ENCODE peak calls at places on chromosomes 16 and 17, in five cellular contexts. H is anterior cingulate cortex; A is stimulated activated CD4-positive, alpha-beta T cell treated with anti-CD3 and anti-CD28 coated beads, Interleukin-1b, Interleukin-23, amount 100 ng/mL, for 1 hour; E is hepatocyte; I is cerebellum. L is an unnamed sample.
A peak's percentile ranks its signal among the peaks of the same experiment; 100 is the strongest.

GRCh38 chr17:76115138-76115754 is 11.7 kb upstream of the EXOC7 start:
- DNase-seq in H (no peak), A (no peak), E (no peak), I (no peak), L (no peak)

GRCh38 chr16:66604376-66605176 is at the start of gene CMTM3:
- DNase-seq in H (peak; percentile 52), A (peak; percentile 46), E (peak; percentile 87), I (no peak), L (peak; percentile 42)

GRCh38 chr17:57284984-57285646 is 28.8 kb downstream of the MSI2 start:
- DNase-seq in H (no peak), A (no peak), E (no peak), I (no peak), L (no peak)

GRCh38 chr16:10982430-10983174 is 38.2 kb downstream of the CLEC16A start:
- DNase-seq in H (no peak), A (no peak), E (no peak), I (no peak), L (no peak)

GRCh38 chr17:73833779-73834613 is 189.8 kb upstream of the SDK2 start:
- DNase-seq in H (no peak), A (no peak), E (no peak), I (peak; percentile 35), L (no peak)

GRCh38 chr16:58456193-58456592 is 43.8 kb upstream of the NDRG4 start:
- DNase-seq in H (no peak), A (no peak), E (no peak), I (no peak), L (no peak)

GRCh38 chr17:45218895-45219661 is 2.6 kb upstream of the FMNL1 start:
- DNase-seq in H (peak; percentile 56), A (peak; percentile 67), E (peak; percentile 86), I (peak; percentile 89), L (peak; percentile 43)

GRCh38 chr16:261031-261691 is 14.6 kb downstream of the RGS11 start:
- DNase-seq in H (no peak), A (no peak), E (no peak), I (peak; percentile 75), L (no peak)

GRCh38 chr17:51585514-51586104 is 325.3 kb downstream of the UTP18 start:
- DNase-seq in H (no peak), A (no peak), E (peak; percentile 41), I (peak; percentile 62), L (no peak)

GRCh38 chr17:81890447-81891302 is 711 bp downstream of the ALYREF start:
- DNase-seq in H (no peak), A (no peak), E (peak; percentile 50), I (no peak), L (no peak)

GRCh38 chr17:68198931-68199836 is 48.7 kb upstream of the AMZ2 start:
- DNase-seq in H (no peak), A (no peak), E (peak; percentile 29), I (no peak), L (no peak)

GRCh38 chr16:85422374-85423185 is 190.5 kb upstream of the GSE1 start:
- DNase-seq in H (no peak), A (no peak), E (peak; percentile 93), I (no peak), L (no peak)

GRCh38 chr16:77961811-77962210 is 60.5 kb upstream of the CLEC3A start:
- DNase-seq in H (no peak), A (no peak), E (no peak), I (no peak), L (no peak)

GRCh38 chr17:72445055-72445991 is 324.5 kb downstream of the SOX9 start:
- DNase-seq in H (peak; percentile 48), A (no peak), E (peak; percentile 76), I (no peak), L (no peak)

L was measured in GOT3.